ENCODE peak calls at places on chromosomes 16 and 17, in seven cellular contexts. K is iPS DF 6.9, I is IMR-90, Y is transverse colon, T is GM23248, M is stomach, S is foreskin keratinocyte. J is an unnamed sample.

GRCh38 chr17:45895304-45895968 is 1.1 kb downstream of the MAPT start:
- DNase-seq in K (no peak), I (no peak), Y (no peak), T (peak), M (no peak), S (peak), J (no peak)

GRCh38 chr16:53207810-53208752 is 153.3 kb downstream of the CHD9 start:
- DNase-seq in K (peak), I (peak), Y (peak), T (peak), M (peak), S (peak), J (peak)

GRCh38 chr16:85399583-85400284 is 213.4 kb upstream of the GSE1 start:
- DNase-seq in K (no peak), I (no peak), Y (no peak), T (no peak), M (no peak), S (no peak), J (no peak)

GRCh38 chr17:79071161-79071560 is 3.5 kb upstream of the ENGASE start:
- DNase-seq in K (no peak), I (no peak), Y (no peak), T (no peak), M (no peak), S (no peak), J (no peak)

GRCh38 chr17:13476722-13477121 is 125.0 kb downstream of the HS3ST3A1 start:
- DNase-seq in K (no peak), I (peak), Y (no peak), T (peak), M (no peak), S (no peak), J (no peak)

GRCh38 chr16:53822936-53823529 is 119.1 kb downstream of the FTO start:
- DNase-seq in K (no peak), I (no peak), Y (no peak), T (peak), M (no peak), S (peak), J (peak)

GRCh38 chr17:28467456-28468025 is 5.9 kb upstream of the SLC13A2 start:
- DNase-seq in K (no peak), I (peak), Y (no peak), T (peak), M (no peak), S (peak), J (no peak)

GRCh38 chr16:11595908-11596504 is 9.3 kb upstream of the LITAF start:
- DNase-seq in K (no peak), I (no peak), Y (no peak), T (no peak), M (no peak), S (no peak), J (no peak)

GRCh38 chr17:52170963-52171572 is 12.6 kb upstream of the CA10 start:
- DNase-seq in K (no peak), I (no peak), Y (no peak), T (peak), M (peak), S (peak), J (peak)

GRCh38 chr17:4502466-4503154 is 3.9 kb downstream of the SPNS2 start:
- DNase-seq in K (no peak), I (no peak), Y (no peak), T (no peak), M (no peak), S (no peak), J (no peak)

GRCh38 chr17:2400877-2401425 is at the start of gene MNT:
- DNase-seq in K (no peak), I (peak), Y (peak), T (peak), M (peak), S (peak), J (peak)

GRCh38 chr17:2855063-2855600 is 58.9 kb downstream of the RAP1GAP2 start:
- DNase-seq in K (no peak), I (peak), Y (no peak), T (peak), M (no peak), S (peak), J (no peak)

GRCh38 chr17:59527325-59527917 is 38.0 kb upstream of the DHX40 start:
- DNase-seq in K (no peak), I (no peak), Y (no peak), T (no peak), M (no peak), S (peak), J (no peak)

GRCh38 chr17:77235370-77236080 is 94.8 kb downstream of the SEC14L1 start:
- DNase-seq in K (no peak), I (peak), Y (no peak), T (peak), M (no peak), S (no peak), J (no peak)

GRCh38 chr17:48055531-48056245 is 7.5 kb downstream of the NFE2L1 start:
- DNase-seq in K (peak), I (peak), Y (no peak), T (peak), M (no peak), S (peak), J (no peak)

GRCh38 chr16:26816885-26817571 is 249.7 kb upstream of the C16orf82 start:
- DNase-seq in K (no peak), I (peak), Y (no peak), T (peak), M (no peak), S (no peak), J (no peak)

GRCh38 chr16:69328854-69329316 is 1.5 kb downstream of the PDF start:
- DNase-seq in K (no peak), I (peak), Y (no peak), T (peak), M (no peak), S (no peak), J (peak)

GRCh38 chr17:43848601-43849000 is 1.6 kb downstream of the CD300LG start:
- DNase-seq in K (no peak), I (no peak), Y (no peak), T (no peak), M (no peak), S (no peak), J (no peak)

GRCh38 chr17:4666296-4666695 is 24.8 kb upstream of the ALOX15 start:
- DNase-seq in K (no peak), I (peak), Y (no peak), T (no peak), M (no peak), S (no peak), J (no peak)

DNA sequence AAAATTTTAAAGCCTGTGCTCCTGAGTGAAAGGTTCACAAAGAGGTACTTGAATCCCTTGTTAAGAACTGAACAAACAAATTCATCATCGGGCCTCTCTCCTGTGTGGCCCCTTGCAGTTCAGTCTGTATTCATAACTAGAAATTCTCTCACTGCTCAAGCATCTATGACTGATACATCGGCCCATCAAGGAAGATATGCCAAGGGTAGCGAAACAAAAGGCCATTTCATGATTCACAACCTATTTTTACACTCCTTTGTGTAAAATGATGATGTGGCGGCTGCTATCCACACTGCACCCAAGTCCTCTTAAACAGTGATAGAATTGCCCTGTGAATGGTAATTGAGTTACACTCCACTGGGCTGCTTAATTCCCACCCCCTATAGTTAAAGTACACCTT is 204.6 kb downstream of the STX8 start:
- DNase-seq in K (no peak), I (peak), Y (no peak), T (peak), M (no peak), S (peak), J (no peak)
- H3K27ac ChIP-seq in K (no peak), I (no peak), Y (no peak), T (peak), M (no peak), S (peak), J (no peak)

GRCh38 chr17:6752068-6752909 is 3.6 kb upstream of the XAF1 start:
- DNase-seq in K (no peak), I (peak), Y (peak), T (peak), M (no peak), S (peak), J (peak)
- H3K27ac ChIP-seq in K (no peak), I (peak), Y (peak), T (peak), M (peak), S (peak), J (peak)

GRCh38 chr16:87947356-87948118 is 3.7 kb upstream of the BANP start:
- DNase-seq in K (no peak), I (no peak), Y (no peak), T (no peak), M (no peak), S (no peak), J (no peak)
- H3K27ac ChIP-seq in K (no peak), I (no peak), Y (no peak), T (no peak), M (peak), S (no peak), J (peak)

DNA sequence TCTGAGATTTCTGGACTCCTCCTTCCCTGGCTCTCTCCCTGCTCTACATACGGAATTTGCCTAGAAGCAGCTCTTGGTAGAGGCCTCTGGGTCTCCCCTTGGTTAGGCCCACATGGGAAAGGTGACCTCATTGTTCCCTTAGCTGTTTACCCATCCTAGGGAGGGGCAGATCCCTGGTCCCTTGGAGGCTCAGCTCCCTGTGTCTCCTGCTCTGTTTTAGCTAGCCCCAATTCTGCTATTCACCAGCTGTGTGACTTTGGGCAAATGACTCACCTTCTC is 3.8 kb downstream of the ABCC3 start:
- DNase-seq in K (no peak), I (peak), Y (no peak), T (peak), M (no peak), S (no peak), J (no peak)
- H3K27ac ChIP-seq in K (no peak), I (peak), Y (peak), T (peak), M (peak), S (no peak), J (peak)

GRCh38 chr17:691423-691822 is 23.2 kb downstream of the VPS53 start:
- DNase-seq in K (no peak), I (peak), Y (no peak), T (peak), M (no peak), S (peak), J (no peak)
- H3K27ac ChIP-seq in K (no peak), I (no peak), Y (no peak), T (peak), M (no peak), S (no peak), J (no peak)

GRCh38 chr16:86953631-86954465 is 363.3 kb downstream of the C16orf95 start:
- DNase-seq in K (no peak), I (no peak), Y (no peak), T (no peak), M (no peak), S (no peak), J (no peak)
- H3K27ac ChIP-seq in K (no peak), I (no peak), Y (no peak), T (no peak), M (no peak), S (no peak), J (no peak)

DNA sequence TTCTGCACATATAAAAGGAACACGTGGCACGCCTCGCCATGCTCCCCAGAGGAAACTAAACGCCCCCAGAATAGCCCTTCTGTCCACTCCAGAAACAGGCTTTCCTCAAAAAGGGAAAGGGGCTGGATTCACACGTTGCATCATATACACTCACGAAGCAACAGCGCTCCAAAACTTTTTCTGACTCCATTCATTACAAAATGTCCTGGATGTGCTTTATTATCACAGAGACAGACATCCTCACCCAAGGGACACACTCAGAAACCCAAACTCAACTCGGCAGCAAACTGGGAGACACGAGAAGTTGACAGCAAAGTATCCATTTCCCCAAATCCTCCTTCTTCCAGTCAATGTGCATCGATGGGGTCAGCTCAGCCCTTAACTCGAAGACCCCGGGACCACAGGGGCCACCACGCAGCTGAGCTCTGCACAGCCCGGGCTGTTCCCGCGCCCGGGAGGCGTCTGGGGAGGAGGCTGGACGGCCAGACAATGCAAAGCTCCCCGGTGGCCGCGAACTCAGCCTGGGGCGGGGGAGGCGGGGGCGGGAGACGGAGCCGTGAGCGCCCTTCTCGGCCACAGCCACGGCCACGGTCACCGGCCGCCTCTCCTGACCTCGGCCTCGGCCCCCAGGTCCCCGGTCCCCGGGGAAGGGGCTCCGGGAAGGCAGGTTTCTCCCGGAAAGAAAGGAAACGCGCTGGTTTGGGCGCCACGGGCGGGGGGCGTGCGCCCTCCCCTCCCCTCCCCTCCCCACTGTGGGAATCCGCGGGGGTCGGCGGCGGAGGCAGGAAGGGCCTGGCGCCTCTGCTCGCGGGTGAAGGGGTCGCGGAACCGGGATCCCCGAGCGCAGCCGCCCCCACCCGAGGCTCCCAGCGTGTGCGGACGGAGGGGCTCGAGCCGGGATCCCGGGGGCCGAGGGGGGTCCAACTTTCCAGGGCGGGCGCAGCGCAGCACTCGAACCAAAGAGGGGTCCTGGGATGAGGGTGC is 1.2 kb downstream of the NXN start:
- DNase-seq in K (no peak), I (peak), Y (no peak), T (peak), M (peak), S (peak), J (no peak)
- H3K27ac ChIP-seq in K (no peak), I (peak), Y (peak), T (peak), M (peak), S (peak), J (peak)

DNA sequence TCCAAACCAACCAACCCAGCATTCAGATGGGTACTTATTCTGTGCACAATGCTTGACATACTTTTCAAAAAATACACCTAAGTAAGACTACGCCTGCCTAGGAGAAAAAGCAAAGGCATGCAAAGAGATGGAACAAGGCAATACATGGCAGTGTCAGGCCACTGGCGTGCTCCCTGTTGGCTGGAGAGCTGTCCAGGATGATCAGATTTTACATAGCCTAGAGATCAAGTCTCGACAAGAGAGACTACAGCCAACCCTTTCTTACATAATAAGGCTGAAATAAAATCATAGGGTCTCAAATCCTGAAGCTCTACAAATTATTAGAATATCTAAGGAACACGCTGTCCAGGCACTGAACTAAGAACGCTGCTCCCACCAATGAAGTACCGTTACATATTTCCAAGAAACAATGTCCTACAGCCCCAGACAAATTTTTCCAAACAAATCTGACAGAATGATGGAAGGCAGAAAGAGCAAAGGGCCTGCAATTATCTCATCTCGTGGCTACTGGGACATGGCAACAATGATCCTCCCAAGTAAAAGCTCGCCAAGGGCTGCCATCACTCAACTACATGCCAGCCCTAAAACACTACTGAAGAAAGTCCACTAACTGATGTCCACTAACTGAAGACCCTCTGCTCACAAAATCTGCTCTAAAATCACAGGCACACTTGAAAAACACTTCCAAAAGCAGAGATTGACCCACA is 5.1 kb downstream of the RPS15A start:
- DNase-seq in K (no peak), I (no peak), Y (no peak), T (no peak), M (no peak), S (no peak), J (no peak)
- H3K27ac ChIP-seq in K (no peak), I (no peak), Y (peak), T (no peak), M (no peak), S (no peak), J (no peak)

DNA sequence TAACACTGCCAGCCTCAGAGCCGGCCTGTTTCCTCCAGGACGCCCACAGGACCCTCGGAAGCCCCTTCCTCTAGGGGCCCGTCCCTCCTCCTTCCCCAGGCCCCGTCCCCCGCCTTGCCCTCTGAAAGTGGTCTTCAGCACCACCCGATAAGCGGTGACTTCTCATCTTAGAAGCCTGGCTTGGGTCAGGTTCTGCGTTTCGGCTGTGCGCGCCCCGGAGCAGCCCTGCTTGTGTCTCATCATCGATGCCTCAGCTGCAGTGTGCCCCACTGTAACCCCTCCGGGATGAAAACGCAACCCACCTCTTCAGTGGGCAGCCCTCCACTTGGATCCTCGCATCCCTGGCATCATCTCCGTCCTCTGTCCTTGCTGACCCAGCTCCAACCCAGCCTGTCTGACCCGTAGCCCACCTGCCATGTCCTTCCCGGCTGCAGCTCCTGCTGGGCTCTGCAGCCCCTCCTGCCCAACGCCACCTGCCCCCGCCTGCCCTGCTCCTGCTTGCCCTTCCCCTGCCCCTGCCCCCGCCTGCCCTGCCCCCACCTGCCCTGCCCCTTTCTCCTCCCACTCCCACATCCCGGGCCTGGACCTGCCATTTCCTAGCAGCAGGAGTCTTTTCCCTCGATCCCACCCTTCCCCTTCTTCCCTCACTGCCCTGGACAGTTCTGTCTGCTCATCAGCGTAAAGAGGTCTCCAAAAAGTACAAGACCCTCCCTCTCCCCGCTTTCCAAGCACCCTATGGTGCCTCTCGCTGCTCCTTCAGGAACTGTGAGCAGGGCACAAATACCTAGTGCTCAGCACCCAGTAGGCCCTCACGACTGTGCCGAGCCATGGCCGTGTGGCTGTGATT is 112.5 kb upstream of the CHMP6 start:
- DNase-seq in K (no peak), I (no peak), Y (no peak), T (no peak), M (no peak), S (no peak), J (no peak)
- H3K27ac ChIP-seq in K (no peak), I (no peak), Y (no peak), T (no peak), M (no peak), S (no peak), J (no peak)

J was measured in small intestine.